ENCODE peak calls at places on chromosomes 3 and 15, in eight cellular contexts. E is WERI-Rb-1, M is A549, I is endothelial cell of umbilical vein, R is heart left ventricle, Y is cardiac muscle cell, V is iPS DF 6.9, K is tibial nerve. L is an unnamed sample.

GRCh38 chr15:72487070-72487797 is 13.1 kb downstream of the ARIH1 start:
- DNase-seq in E (no peak), M (no peak), I (no peak), R (no peak), Y (no peak), V (no peak), K (no peak), L (no peak)

GRCh38 chr3:123141276-123141675 is 60.5 kb upstream of the SEC22A start:
- DNase-seq in E (no peak), M (no peak), I (no peak), R (no peak), Y (no peak), V (no peak), K (no peak), L (no peak)

GRCh38 chr3:12944413-12944812 is 103.0 kb upstream of the RPL32 start:
- DNase-seq in E (no peak), M (no peak), I (no peak), R (no peak), Y (peak), V (no peak), K (no peak), L (no peak)

GRCh38 chr15:99443768-99444446 is 121.9 kb upstream of the MEF2A start:
- DNase-seq in E (no peak), M (no peak), I (no peak), R (no peak), Y (no peak), V (no peak), K (no peak), L (no peak)

GRCh38 chr3:107543666-107544065 is 20.9 kb downstream of the BBX start:
- DNase-seq in E (peak), M (peak), I (peak), R (no peak), Y (peak), V (no peak), K (no peak), L (no peak)

GRCh38 chr3:186937017-186937875 is 6.9 kb downstream of the ST6GAL1 start:
- DNase-seq in E (no peak), M (no peak), I (no peak), R (no peak), Y (no peak), V (no peak), K (no peak), L (no peak)

GRCh38 chr3:178155521-178155920 is 380.7 kb upstream of the KCNMB2 start:
- DNase-seq in E (peak), M (peak), I (no peak), R (no peak), Y (peak), V (no peak), K (no peak), L (no peak)

GRCh38 chr3:53519047-53519717 is 24.8 kb downstream of the CACNA1D start:
- DNase-seq in E (no peak), M (peak), I (no peak), R (no peak), Y (no peak), V (no peak), K (no peak), L (no peak)

GRCh38 chr3:136250862-136251460 is 821 bp downstream of the PCCB start:
- DNase-seq in E (peak), M (peak), I (peak), R (peak), Y (peak), V (no peak), K (peak), L (peak)

GRCh38 chr3:185813691-185814215 is 11.1 kb downstream of the IGF2BP2 start:
- DNase-seq in E (no peak), M (no peak), I (no peak), R (no peak), Y (peak), V (no peak), K (no peak), L (no peak)

GRCh38 chr15:89118481-89118989 is 30.3 kb downstream of the ABHD2 start:
- DNase-seq in E (no peak), M (no peak), I (peak), R (no peak), Y (no peak), V (no peak), K (no peak), L (no peak)

GRCh38 chr3:115685097-115685496 is 61.8 kb downstream of the GAP43 start:
- DNase-seq in E (no peak), M (no peak), I (no peak), R (no peak), Y (no peak), V (no peak), K (no peak), L (no peak)

GRCh38 chr15:41989573-41990242 is 17.4 kb upstream of the EHD4 start:
- DNase-seq in E (peak), M (peak), I (peak), R (peak), Y (peak), V (peak), K (peak), L (no peak)

GRCh38 chr15:70852501-70853269 is 1.3 kb downstream of the LARP6 start:
- DNase-seq in E (no peak), M (no peak), I (peak), R (peak), Y (peak), V (no peak), K (no peak), L (no peak)

GRCh38 chr3:59567656-59568055 is 517.8 kb upstream of the CFAP20DC start:
- DNase-seq in E (no peak), M (no peak), I (no peak), R (no peak), Y (no peak), V (no peak), K (no peak), L (no peak)

GRCh38 chr3:62161306-62161705 is 212.0 kb downstream of the FEZF2 start:
- DNase-seq in E (no peak), M (no peak), I (peak), R (peak), Y (no peak), V (no peak), K (no peak), L (no peak)

GRCh38 chr3:196694941-196695848 is 16.9 kb downstream of the CEP19 start:
- DNase-seq in E (no peak), M (no peak), I (no peak), R (no peak), Y (no peak), V (no peak), K (no peak), L (no peak)
- H3K27ac ChIP-seq in E (no peak), M (no peak), I (no peak), R (no peak), Y (no peak), V (no peak), K (no peak), L (no peak)

GRCh38 chr3:128786434-128787020 is 60.5 kb downstream of the RAB7A start:
- DNase-seq in E (no peak), M (no peak), I (peak), R (no peak), Y (no peak), V (no peak), K (no peak), L (no peak)
- H3K27ac ChIP-seq in E (no peak), M (no peak), I (no peak), R (peak), Y (peak), V (no peak), K (no peak), L (peak)

DNA sequence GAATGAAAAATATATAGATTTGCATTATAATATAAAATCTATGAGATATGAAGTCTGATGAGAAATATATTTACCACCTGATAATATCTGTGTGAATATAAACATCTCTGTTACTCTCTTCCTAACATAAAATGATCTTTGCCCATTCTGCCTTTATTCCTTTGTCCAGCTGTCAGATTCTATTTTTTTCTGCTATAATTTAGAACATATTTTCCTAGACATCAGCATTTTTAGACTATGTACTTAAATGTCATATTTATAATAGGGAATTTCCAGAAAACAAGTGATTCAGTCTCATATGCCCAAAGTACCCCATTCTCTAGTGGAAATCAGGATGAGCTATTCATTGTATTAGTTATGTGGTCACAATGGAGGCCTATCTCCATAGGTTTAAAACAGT is 83.4 kb downstream of the FILIP1L start:
- DNase-seq in E (no peak), M (no peak), I (no peak), R (no peak), Y (no peak), V (no peak), K (no peak), L (no peak)
- H3K27ac ChIP-seq in E (no peak), M (no peak), I (no peak), R (no peak), Y (no peak), V (no peak), K (no peak), L (peak)

GRCh38 chr3:48042071-48042760 is 26.0 kb upstream of the MAP4 start:
- DNase-seq in E (no peak), M (no peak), I (no peak), R (no peak), Y (no peak), V (no peak), K (no peak), L (no peak)
- H3K27ac ChIP-seq in E (no peak), M (no peak), I (no peak), R (no peak), Y (peak), V (no peak), K (peak), L (peak)

GRCh38 chr15:46956456-46956855 is 760.8 kb upstream of the SEMA6D start:
- DNase-seq in E (no peak), M (no peak), I (no peak), R (peak), Y (no peak), V (no peak), K (no peak), L (no peak)

DNA sequence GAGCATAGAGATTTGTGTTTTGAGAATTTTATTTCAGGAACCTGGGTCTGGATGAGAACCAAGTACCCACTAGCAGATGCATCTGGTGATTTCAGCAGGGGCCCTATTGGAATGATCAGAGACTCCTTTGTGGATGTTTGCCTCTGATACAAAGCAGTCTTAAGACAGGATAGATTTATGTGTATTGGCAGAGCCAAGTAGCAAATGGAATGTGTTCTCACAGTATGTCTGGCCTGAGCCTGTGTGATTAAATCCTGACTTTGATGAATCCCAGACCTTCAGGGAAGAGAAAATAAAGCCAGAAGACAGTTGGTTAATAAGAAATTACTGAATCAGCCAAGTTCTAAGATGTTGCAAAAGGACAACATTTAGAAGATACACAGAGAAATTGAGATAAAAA is 755.5 kb upstream of the SEMA6D start:
- DNase-seq in E (no peak), M (no peak), I (no peak), R (no peak), Y (peak), V (no peak), K (no peak), L (no peak)
- H3K27ac ChIP-seq in E (no peak), M (no peak), I (no peak), R (no peak), Y (peak), V (no peak), K (no peak), L (no peak)

GRCh38 chr3:64213224-64213893 is 11.9 kb downstream of the PRICKLE2 start:
- DNase-seq in E (no peak), M (no peak), I (no peak), R (no peak), Y (no peak), V (no peak), K (no peak), L (no peak)
- H3K27ac ChIP-seq in E (no peak), M (no peak), I (no peak), R (peak), Y (no peak), V (no peak), K (peak), L (no peak)

L was measured in keratinocyte.